ENCODE peak calls at places on chromosomes 13 and 19, in six cellular contexts. G is lower leg skin, E is fibroblast of lung, P is IMR-90, R is colonic mucosa, S is upper lobe of left lung. K is an unnamed sample.

GRCh38 chr13:44795176-44795575 is 194.1 kb downstream of the NUFIP1 start:
- DNase-seq in R (no peak), S (no peak), P (peak), E (no peak), G (peak), K (no peak)

GRCh38 chr13:20823071-20823470 is 49.3 kb upstream of the EEF1AKMT1 start:
- DNase-seq in P (peak), R (no peak), G (no peak), S (no peak), E (no peak), K (no peak)

GRCh38 chr19:50387176-50387867 is 3.2 kb downstream of the POLD1 start:
- DNase-seq in R (no peak), E (peak), S (peak), P (peak), G (no peak), K (no peak)

GRCh38 chr19:8631425-8631819 is 989 bp downstream of the NFILZ start:
- DNase-seq in S (no peak), P (peak), G (peak), R (peak), E (peak), K (no peak)

GRCh38 chr13:26923824-26924605 is 163.4 kb upstream of the GPR12 start:
- DNase-seq in E (peak), S (no peak), G (peak), P (peak), R (no peak), K (no peak)

GRCh38 chr19:38046254-38047047 is 139.4 kb downstream of the SIPA1L3 start:
- DNase-seq in P (no peak), R (peak), S (no peak), G (no peak), E (no peak), K (peak)

GRCh38 chr13:26861951-26862350 is 101.4 kb upstream of the GPR12 start:
- DNase-seq in G (no peak), E (no peak), R (no peak), S (no peak), P (no peak), K (no peak)

GRCh38 chr19:4522291-4523002 is 4.2 kb upstream of the PLIN4 start:
- DNase-seq in P (no peak), E (no peak), S (no peak), G (no peak), R (no peak), K (no peak)

GRCh38 chr19:7213628-7214328 is 80.4 kb downstream of the INSR start:
- DNase-seq in P (no peak), R (no peak), E (no peak), G (no peak), S (no peak), K (peak)

GRCh38 chr19:19514215-19514633 is 1.1 kb downstream of the TSSK6 start:
- DNase-seq in R (peak), E (peak), P (no peak), S (peak), G (no peak), K (no peak)

GRCh38 chr13:32902898-32903297 is 113.3 kb upstream of the KL start:
- DNase-seq in E (peak), G (peak), S (no peak), R (peak), P (peak), K (no peak)

GRCh38 chr13:21895769-21896168 is 224.9 kb downstream of the FGF9 start:
- DNase-seq in E (no peak), G (no peak), R (peak), S (no peak), P (no peak), K (no peak)

GRCh38 chr19:44745887-44746600 is 2.5 kb upstream of the BCL3 start:
- DNase-seq in E (no peak), S (no peak), G (no peak), R (peak), P (no peak), K (no peak)

GRCh38 chr19:44748426-44749254 is at the start of gene BCL3:
- DNase-seq in E (no peak), P (no peak), S (peak), R (peak), G (peak), K (peak)

GRCh38 chr19:44747739-44748425 is 626 bp upstream of the BCL3 start:
- DNase-seq in G (peak), R (peak), P (peak), E (peak), S (peak), K (peak)

GRCh38 chr19:44746616-44746945 is 1.9 kb upstream of the BCL3 start:
- DNase-seq in R (peak), G (no peak), E (no peak), S (no peak), P (no peak), K (no peak)

GRCh38 chr19:44746946-44747738 is 1.4 kb upstream of the BCL3 start:
- DNase-seq in P (peak), R (peak), S (peak), E (peak), G (peak), K (peak)
- H3K4me3 ChIP-seq in P (peak), R (peak), S (peak), E (peak), G (no peak), K (peak)

DNA sequence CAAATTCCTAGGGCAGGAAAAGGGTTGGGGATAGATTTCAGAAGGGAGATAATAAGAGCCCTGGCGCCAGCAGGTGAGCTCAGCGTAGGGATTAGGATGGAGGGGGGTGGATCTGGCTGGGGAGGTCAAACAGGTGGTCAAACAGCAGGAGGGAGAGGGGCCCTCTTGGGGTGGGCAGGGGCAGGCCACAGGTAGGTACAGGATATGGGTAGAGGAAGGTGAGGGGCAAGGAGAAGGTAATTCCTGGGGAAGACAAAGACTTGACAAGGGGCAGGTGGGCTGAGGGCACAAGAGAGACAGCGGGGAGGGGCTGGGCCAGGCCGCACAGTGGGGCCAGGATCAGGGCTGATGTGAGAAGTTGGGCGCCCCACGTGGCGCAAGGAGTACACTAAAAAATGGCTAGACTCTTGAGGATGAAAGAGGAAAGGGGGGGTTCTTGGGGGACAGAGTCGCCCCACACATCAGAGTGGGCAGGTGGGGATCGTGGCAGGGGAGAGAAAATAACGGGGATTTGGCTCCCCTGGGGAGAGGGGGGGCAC is 713 bp downstream of the KRI1 start:
- DNase-seq in P (peak), R (peak), E (peak), G (no peak), S (peak), K (peak)
- TF ChIP-seq CTCF in P (peak), R (no peak), E (peak), G (no peak), S (no peak), K (peak)

GRCh38 chr19:58399903-58400637 is 4.6 kb downstream of the RNF225 start:
- DNase-seq in G (no peak), R (no peak), S (peak), P (no peak), E (no peak), K (no peak)
- H3K4me3 ChIP-seq in G (no peak), R (peak), S (peak), P (peak), E (peak), K (no peak)

GRCh38 chr19:31232220-31232619 is 117.0 kb downstream of the TSHZ3 start:
- DNase-seq in E (peak), R (no peak), P (peak), G (no peak), S (no peak), K (no peak)
- TF ChIP-seq CTCF in E (no peak), R (no peak), P (no peak), G (no peak), S (no peak), K (no peak)

GRCh38 chr13:96994849-96995243 is 570 bp upstream of the OXGR1 start:
- DNase-seq in G (no peak), P (no peak), R (no peak), S (no peak), E (no peak), K (no peak)
- H3K4me3 ChIP-seq in G (no peak), P (no peak), R (no peak), S (no peak), E (no peak), K (no peak)

GRCh38 chr13:90883592-90883991 is 463.9 kb upstream of the MIR17HG start:
- DNase-seq in S (no peak), E (no peak), G (no peak), R (no peak), P (no peak), K (no peak)
- TF ChIP-seq CTCF in S (no peak), E (no peak), G (no peak), R (no peak), P (no peak), K (no peak)

GRCh38 chr13:50990540-50991506 is 81.2 kb downstream of the RNASEH2B start:
- DNase-seq in S (no peak), G (no peak), P (peak), E (peak), R (no peak), K (no peak)
- H3K4me3 ChIP-seq in S (no peak), G (no peak), P (no peak), E (peak), R (no peak), K (no peak)

DNA sequence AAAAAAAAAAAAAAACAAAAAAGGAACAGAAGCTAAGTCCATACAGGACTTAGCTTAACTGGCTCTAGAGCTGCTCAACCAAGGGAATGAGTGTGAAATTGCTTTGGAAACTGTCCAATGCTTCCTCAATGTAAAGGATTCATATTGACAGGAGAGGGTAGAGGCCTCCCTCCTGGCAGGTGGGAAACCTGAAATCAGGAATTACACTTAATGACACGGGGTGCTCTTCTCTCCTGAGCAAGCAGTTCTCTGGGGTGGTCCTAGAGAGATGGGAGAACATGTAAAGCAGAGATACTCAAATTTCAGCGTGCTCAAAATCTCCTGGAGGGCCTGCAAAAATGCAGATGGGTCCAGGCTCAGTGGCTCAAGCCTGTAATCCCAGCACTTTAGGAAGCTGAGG is 3.6 kb upstream of the MAG start:
- DNase-seq in R (no peak), P (no peak), E (no peak), S (no peak), G (no peak), K (no peak)
- TF ChIP-seq CTCF in R (no peak), P (no peak), E (no peak), S (no peak), G (no peak), K (no peak)

DNA sequence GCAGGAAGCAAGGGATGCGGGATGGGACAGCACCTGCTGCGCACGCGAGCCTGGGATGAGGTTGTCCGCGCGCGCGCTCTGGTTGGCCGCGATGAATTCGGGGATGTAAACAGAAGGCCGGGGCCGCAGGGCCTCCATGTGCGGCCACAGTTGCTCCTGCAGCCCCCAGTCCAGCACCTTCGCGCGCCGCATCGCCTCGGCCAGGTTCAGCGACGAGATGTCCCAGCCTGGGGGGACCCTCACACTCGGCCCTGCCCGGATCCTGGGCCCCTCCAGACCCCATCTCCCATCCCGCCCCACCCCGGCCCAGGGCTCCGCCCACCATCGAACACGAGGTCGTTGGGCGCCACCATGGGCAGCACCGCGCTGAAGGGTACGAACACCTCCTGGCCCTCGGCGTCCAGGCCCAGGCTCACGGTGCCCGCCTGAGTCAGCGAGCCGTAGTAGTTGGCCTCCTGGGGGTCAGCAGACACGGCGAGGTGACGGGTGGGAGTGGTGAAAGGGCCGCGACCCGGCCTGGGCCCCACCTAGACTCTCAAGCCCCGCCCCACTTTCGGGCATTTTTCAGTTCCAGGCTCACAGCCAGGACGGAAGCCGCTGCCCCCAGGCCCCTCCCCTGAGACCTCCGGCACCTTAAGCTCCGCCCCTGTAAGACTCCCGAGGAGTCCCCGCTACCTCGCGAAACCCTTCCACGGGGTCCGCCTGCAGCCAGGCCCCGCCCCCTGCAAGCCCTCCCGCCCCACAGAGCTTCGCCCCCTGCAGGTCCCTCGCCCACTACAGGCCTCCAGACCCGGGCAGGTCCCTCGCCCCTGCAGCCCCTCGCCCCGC is 1.1 kb downstream of the ISYNA1 start:
- DNase-seq in P (peak), R (peak), S (peak), G (peak), E (peak), K (peak)
- H3K4me3 ChIP-seq in P (peak), R (peak), S (peak), G (no peak), E (no peak), K (peak)

K was measured in GM06990.